ENCODE peak calls at places on chromosomes 11 and 22, in seven cellular contexts. V is naive thymus-derived CD4-positive, alpha-beta T cell; D is IMR-90; W is stomach; E is upper lobe of right lung; Q is choroid plexus epithelial cell; O is right lobe of liver. Y is an unnamed sample.
A peak's percentile ranks its signal among the peaks of the same experiment; 100 is the strongest.

GRCh38 chr11:28009383-28009782 is 98.6 kb downstream of the KIF18A start:
- DNase-seq in V (no peak), D (peak; percentile 82), W (no peak), E (no peak), Q (peak; percentile 76), O (no peak), Y (no peak)

GRCh38 chr22:38657248-38657909 is 941 bp downstream of the CBY1 start:
- DNase-seq in V (peak; percentile 30), D (no peak), W (no peak), E (no peak), Q (peak; percentile 29), O (peak; percentile 24), Y (no peak)

GRCh38 chr22:28817919-28818859 is 17.8 kb upstream of the XBP1 start:
- DNase-seq in V (no peak), D (no peak), W (peak; percentile 89), E (peak; percentile 76), Q (no peak), O (peak; percentile 59), Y (peak; percentile 94)

GRCh38 chr11:9565822-9566560 is 7.5 kb upstream of the WEE1 start:
- DNase-seq in V (no peak), D (peak; percentile 100), W (peak; percentile 39), E (no peak), Q (peak; percentile 100), O (peak; percentile 28), Y (peak; percentile 63)

GRCh38 chr11:28146123-28146751 is 38.0 kb downstream of the METTL15 start:
- DNase-seq in V (no peak), D (peak; percentile 92), W (no peak), E (no peak), Q (peak; percentile 94), O (no peak), Y (no peak)

GRCh38 chr22:31588970-31589675 is 72.9 kb downstream of the PISD start:
- DNase-seq in V (no peak), D (no peak), W (no peak), E (no peak), Q (peak; percentile 21), O (peak; percentile 64), Y (no peak)

GRCh38 chr11:69194396-69194795 is 38.7 kb downstream of the SMIM38 start:
- DNase-seq in V (no peak), D (no peak), W (no peak), E (no peak), Q (no peak), O (no peak), Y (no peak)

GRCh38 chr11:57551941-57552340 is 14.5 kb downstream of the SMTNL1 start:
- DNase-seq in V (no peak), D (no peak), W (no peak), E (no peak), Q (no peak), O (no peak), Y (no peak)

GRCh38 chr11:9264381-9265210 is 554 bp downstream of the DENND5A start:
- DNase-seq in V (peak; percentile 23), D (peak; percentile 81), W (peak; percentile 47), E (peak; percentile 83), Q (peak; percentile 83), O (peak; percentile 51), Y (peak; percentile 19)

GRCh38 chr11:721347-721912 is 15.4 kb downstream of the EPS8L2 start:
- DNase-seq in V (no peak), D (no peak), W (no peak), E (no peak), Q (no peak), O (no peak), Y (no peak)

GRCh38 chr11:60429272-60429671 is at the start of gene MS4A5:
- DNase-seq in V (no peak), D (no peak), W (no peak), E (no peak), Q (no peak), O (no peak), Y (no peak)

GRCh38 chr22:38850941-38851849 is 7.4 kb upstream of the NPTXR start:
- DNase-seq in V (no peak), D (peak; percentile 72), W (no peak), E (no peak), Q (peak; percentile 67), O (no peak), Y (no peak)

GRCh38 chr11:28743101-28743550 is 634.9 kb downstream of the METTL15 start:
- DNase-seq in V (no peak), D (peak; percentile 69), W (no peak), E (no peak), Q (no peak), O (no peak), Y (no peak)

GRCh38 chr11:126816655-126817054 is 183.9 kb downstream of the KIRREL3 start:
- DNase-seq in V (no peak), D (no peak), W (peak; percentile 27), E (no peak), Q (no peak), O (no peak), Y (no peak)

GRCh38 chr11:59556115-59556882 is 45.0 kb downstream of the OR4D9 start:
- DNase-seq in V (peak; percentile 44), D (peak; percentile 93), W (no peak), E (no peak), Q (peak; percentile 87), O (no peak), Y (no peak)

GRCh38 chr11:65108469-65109123 is 3.1 kb upstream of the TM7SF2 start:
- DNase-seq in V (no peak), D (no peak), W (peak; percentile 80), E (no peak), Q (no peak), O (peak; percentile 22), Y (no peak)

GRCh38 chr22:40238425-40239344 is 61.0 kb downstream of the TNRC6B start:
- DNase-seq in V (no peak), D (peak; percentile 74), W (peak; percentile 33), E (no peak), Q (peak; percentile 85), O (no peak), Y (peak; percentile 48)

GRCh38 chr22:46459347-46460065 is 77.9 kb downstream of the CELSR1 start:
- DNase-seq in V (no peak), D (no peak), W (no peak), E (no peak), Q (no peak), O (no peak), Y (no peak)

GRCh38 chr11:95517453-95517852 is 272.1 kb downstream of the FAM76B start:
- DNase-seq in V (no peak), D (no peak), W (no peak), E (no peak), Q (no peak), O (no peak), Y (no peak)

GRCh38 chr22:49905465-49905864 is 12.8 kb downstream of the ALG12 start:
- DNase-seq in V (no peak), D (no peak), W (no peak), E (no peak), Q (no peak), O (no peak), Y (no peak)

GRCh38 chr11:3148255-3148989 is 16.7 kb downstream of the OSBPL5 start:
- DNase-seq in V (no peak), D (no peak), W (no peak), E (no peak), Q (no peak), O (no peak), Y (no peak)

GRCh38 chr11:3959015-3959917 is 103.8 kb downstream of the STIM1 start:
- DNase-seq in V (no peak), D (peak; percentile 71), W (no peak), E (no peak), Q (peak; percentile 63), O (no peak), Y (no peak)

GRCh38 chr11:117144477-117145392 is 648 bp downstream of the PAFAH1B2 start:
- DNase-seq in V (peak; percentile 42), D (peak; percentile 86), W (peak; percentile 57), E (peak; percentile 79), Q (peak; percentile 85), O (peak; percentile 68), Y (peak; percentile 44)

GRCh38 chr11:111531687-111532364 is 8.7 kb upstream of the LAYN start:
- DNase-seq in V (no peak), D (peak; percentile 95), W (no peak), E (no peak), Q (peak; percentile 93), O (no peak), Y (peak; percentile 42)

GRCh38 chr11:46216040-46216764 is 61.3 kb upstream of the CREB3L1 start:
- DNase-seq in V (no peak), D (peak; percentile 33), W (peak; percentile 40), E (no peak), Q (no peak), O (no peak), Y (no peak)
- H3K4me3 ChIP-seq in V (no peak overlapping the region), D (peak overlapping the region; percentile 39), W (peak overlapping the region; percentile 24), E (peak overlapping the region; percentile 41), Q (no peak overlapping the region), O (no peak overlapping the region), Y (no peak overlapping the region)

DNA sequence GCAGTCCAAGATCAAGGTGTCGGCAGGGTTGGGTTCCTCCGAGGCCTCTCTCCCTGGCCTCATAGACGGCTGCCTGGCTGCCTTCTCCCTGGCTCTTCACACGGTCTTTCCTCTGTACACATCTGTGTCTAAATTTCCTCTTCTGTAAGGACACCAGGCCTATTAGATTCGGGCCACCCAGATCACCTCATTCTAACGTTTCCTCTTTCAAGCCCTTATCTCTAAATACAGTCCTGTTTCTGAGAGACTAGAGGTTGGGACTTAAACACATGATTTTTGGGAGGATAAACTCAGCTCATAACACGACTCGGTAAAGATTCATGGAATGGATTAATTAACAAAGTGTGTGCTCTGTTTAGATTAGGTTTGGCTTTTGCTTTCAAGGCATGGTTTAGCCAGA is 136.0 kb upstream of the SORL1-AS1 start:
- DNase-seq in V (no peak), D (no peak), W (no peak), E (no peak), Q (no peak), O (no peak), Y (no peak)
- H3K4me3 ChIP-seq in V (no peak overlapping the region), D (no peak overlapping the region), W (no peak overlapping the region), E (no peak overlapping the region), Q (no peak overlapping the region), O (no peak overlapping the region), Y (no peak overlapping the region)

GRCh38 chr11:96567193-96567592 is 177.4 kb downstream of the JRKL start:
- DNase-seq in V (peak; percentile 8), D (no peak), W (no peak), E (no peak), Q (peak; percentile 37), O (no peak), Y (no peak)
- H3K4me3 ChIP-seq in V (no peak overlapping the region), D (peak overlapping the region; percentile 21), W (no peak overlapping the region), E (peak overlapping the region; percentile 2), Q (peak overlapping the region; percentile 6), O (no peak overlapping the region), Y (no peak overlapping the region)

GRCh38 chr11:35419713-35420333 is 465 bp upstream of the SLC1A2 start:
- DNase-seq in V (no peak), D (no peak), W (no peak), E (peak; percentile 61), Q (peak; percentile 14), O (no peak), Y (no peak)
- H3K4me3 ChIP-seq in V (no peak overlapping the region), D (peak overlapping the region; percentile 48), W (peak overlapping the region; percentile 70), E (peak overlapping the region; percentile 46), Q (peak overlapping the region; percentile 53), O (peak overlapping the region; percentile 10), Y (peak overlapping the region; percentile 37)

DNA sequence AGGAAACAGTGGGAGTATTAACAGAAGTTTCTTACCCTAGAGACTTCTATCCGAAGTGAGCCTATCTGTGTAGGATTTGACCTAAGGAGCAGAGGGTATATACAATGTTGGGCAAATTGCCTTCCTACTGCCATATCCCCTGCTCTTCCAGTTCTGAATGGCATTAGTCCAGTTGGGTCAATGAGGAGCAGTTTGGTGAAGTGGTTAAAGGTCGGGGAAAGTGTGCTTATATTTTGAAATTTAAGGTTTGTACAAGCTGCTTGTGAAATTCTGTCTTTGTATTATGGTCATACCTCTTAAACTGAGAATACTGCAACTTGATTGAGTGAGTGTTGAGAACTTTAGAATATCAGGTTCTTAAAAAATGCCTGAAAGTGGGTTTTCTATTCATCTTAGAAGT is 1.7 kb downstream of the EI24 start:
- DNase-seq in V (no peak), D (no peak), W (no peak), E (no peak), Q (no peak), O (no peak), Y (no peak)
- H3K4me3 ChIP-seq in V (no peak overlapping the region), D (no peak overlapping the region), W (no peak overlapping the region), E (peak overlapping the region; percentile 98), Q (no peak overlapping the region), O (peak overlapping the region; percentile 95), Y (no peak overlapping the region)